ENCODE peak calls at places on chromosomes 7 and 10, in seven cellular contexts. N is GM06990; I is GM23338; F is CD8-positive, alpha-beta T cell; Z is upper lobe of left lung; C is colonic mucosa; V is hepatocyte. H is an unnamed sample.

GRCh38 chr10:75685187-75685586 is 253.8 kb downstream of the LRMDA start:
- DNase-seq in N (no peak), I (peak; percentile 15), F (no peak), Z (no peak), C (no peak), V (no peak), H (no peak)

GRCh38 chr7:110790992-110791391 is 299.9 kb upstream of the LRRN3 start:
- DNase-seq in N (no peak), I (no peak), F (no peak), Z (no peak), C (no peak), V (no peak), H (no peak)

GRCh38 chr7:120931243-120931642 is 19.3 kb upstream of the ING3 start:
- DNase-seq in N (no peak), I (no peak), F (no peak), Z (no peak), C (no peak), V (no peak), H (no peak)

GRCh38 chr10:50740351-50740688 is 584 bp downstream of the ASAH2B start:
- DNase-seq in N (no peak), I (no peak), F (peak; percentile 19), Z (no peak), C (no peak), V (peak; percentile 55), H (peak; percentile 19)

GRCh38 chr7:105521027-105521730 is 892 bp downstream of the PUS7 start:
- DNase-seq in N (peak; percentile 76), I (peak; percentile 53), F (peak; percentile 28), Z (peak; percentile 70), C (peak; percentile 64), V (peak; percentile 77), H (peak; percentile 61)

GRCh38 chr7:81285142-81285871 is 366.5 kb upstream of the SEMA3C start:
- DNase-seq in N (no peak), I (no peak), F (no peak), Z (no peak), C (no peak), V (no peak), H (no peak)

GRCh38 chr10:117166420-117167345 is 28.6 kb upstream of the VAX1 start:
- DNase-seq in N (no peak), I (no peak), F (no peak), Z (no peak), C (no peak), V (peak; percentile 32), H (no peak)

GRCh38 chr10:79072041-79072441 is 3.3 kb downstream of the ZMIZ1 start:
- DNase-seq in N (no peak), I (peak; percentile 33), F (no peak), Z (no peak), C (no peak), V (no peak), H (no peak)

GRCh38 chr10:1525354-1526162 is 211.8 kb downstream of the ADARB2 start:
- DNase-seq in N (no peak), I (no peak), F (no peak), Z (no peak), C (no peak), V (no peak), H (no peak)

GRCh38 chr7:100901921-100902332 is 6.2 kb upstream of the ACHE start:
- DNase-seq in N (no peak), I (no peak), F (no peak), Z (no peak), C (peak; percentile 77), V (peak; percentile 70), H (peak; percentile 73)

GRCh38 chr7:116840256-116840655 is 22.1 kb upstream of the CAPZA2 start:
- DNase-seq in N (no peak), I (no peak), F (no peak), Z (no peak), C (no peak), V (no peak), H (no peak)

GRCh38 chr10:103493911-103494877 is 689 bp downstream of the NEURL1 start:
- DNase-seq in N (peak; percentile 47), I (peak; percentile 64), F (peak; percentile 24), Z (no peak), C (no peak), V (peak; percentile 41), H (no peak)

GRCh38 chr7:155824195-155824915 is 12.1 kb upstream of the SHH start:
- DNase-seq in N (no peak), I (no peak), F (no peak), Z (peak; percentile 62), C (peak; percentile 88), V (no peak), H (peak; percentile 87)

GRCh38 chr10:62589689-62590088 is 214.8 kb upstream of the ADO start:
- DNase-seq in N (no peak), I (no peak), F (no peak), Z (no peak), C (no peak), V (peak; percentile 32), H (no peak)

GRCh38 chr7:29500719-29501118 is 62.9 kb upstream of the PRR15 start:
- DNase-seq in N (no peak), I (no peak), F (no peak), Z (no peak), C (no peak), V (no peak), H (no peak)

GRCh38 chr10:101766753-101767599 is 8.9 kb downstream of the FGF8 start:
- DNase-seq in N (no peak), I (no peak), F (no peak), Z (peak; percentile 34), C (no peak), V (no peak), H (no peak)

GRCh38 chr10:100618091-100618615 is 82.4 kb downstream of the HIF1AN start:
- DNase-seq in N (no peak), I (no peak), F (no peak), Z (no peak), C (no peak), V (no peak), H (no peak)

GRCh38 chr10:100615911-100616310 is 80.2 kb downstream of the HIF1AN start:
- DNase-seq in N (no peak), I (no peak), F (no peak), Z (no peak), C (no peak), V (no peak), H (no peak)

GRCh38 chr10:100618856-100619255 is 83.1 kb downstream of the HIF1AN start:
- DNase-seq in N (no peak), I (no peak), F (no peak), Z (no peak), C (no peak), V (no peak), H (no peak)

GRCh38 chr10:100612601-100613595 is 77.2 kb downstream of the HIF1AN start:
- DNase-seq in N (no peak), I (no peak), F (no peak), Z (no peak), C (no peak), V (no peak), H (no peak)

DNA sequence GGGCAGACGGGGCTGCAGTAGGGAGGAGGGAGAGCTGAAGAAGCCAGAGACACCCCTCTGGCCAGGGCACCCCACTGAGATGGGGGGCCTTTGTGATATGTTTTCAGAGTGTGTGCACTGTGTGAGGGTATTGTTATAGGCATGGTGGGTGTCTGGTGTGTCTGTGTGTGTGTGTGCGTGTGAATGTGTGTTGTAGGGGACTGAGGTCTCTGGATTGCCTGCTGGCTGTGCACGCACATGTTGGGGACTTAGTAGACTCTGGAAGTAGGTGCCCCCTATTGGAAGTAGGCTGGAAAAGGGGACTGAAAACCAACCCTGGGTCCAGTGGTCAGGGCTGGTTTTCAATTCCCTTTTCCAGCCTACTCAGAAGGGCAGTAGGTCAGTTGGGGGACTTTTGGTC is 78.7 kb downstream of the HIF1AN start:
- DNase-seq in N (no peak), I (peak; percentile 41), F (no peak), Z (no peak), C (no peak), V (no peak), H (no peak)
- TF ChIP-seq CTCF in N (no peak), I (no peak), F (no peak), Z (no peak), C (no peak), V (no peak), H (no peak)

GRCh38 chr7:74478671-74479065 is 25.0 kb downstream of the GTF2IRD1 start:
- DNase-seq in N (no peak), I (no peak), F (no peak), Z (no peak), C (no peak), V (no peak), H (no peak)

GRCh38 chr7:74479961-74480829 is 26.5 kb downstream of the GTF2IRD1 start:
- DNase-seq in N (no peak), I (peak; percentile 89), F (no peak), Z (peak; percentile 89), C (peak; percentile 74), V (peak; percentile 84), H (peak; percentile 79)

GRCh38 chr7:74477188-74477587 is 23.5 kb downstream of the GTF2IRD1 start:
- DNase-seq in N (no peak), I (no peak), F (no peak), Z (peak; percentile 74), C (no peak), V (no peak), H (no peak)

GRCh38 chr7:74480861-74481417 is 27.2 kb downstream of the GTF2IRD1 start:
- DNase-seq in N (no peak), I (no peak), F (no peak), Z (peak; percentile 83), C (peak; percentile 68), V (peak; percentile 56), H (peak; percentile 64)

GRCh38 chr7:74479066-74479781 is 25.5 kb downstream of the GTF2IRD1 start:
- DNase-seq in N (no peak), I (no peak), F (no peak), Z (peak; percentile 80), C (peak; percentile 84), V (no peak), H (peak; percentile 60)
- H3K4me3 ChIP-seq in N (no peak overlapping the region), I (no peak overlapping the region), F (no peak overlapping the region), Z (no peak overlapping the region), C (no peak overlapping the region), V (no peak overlapping the region), H (no peak overlapping the region)

DNA sequence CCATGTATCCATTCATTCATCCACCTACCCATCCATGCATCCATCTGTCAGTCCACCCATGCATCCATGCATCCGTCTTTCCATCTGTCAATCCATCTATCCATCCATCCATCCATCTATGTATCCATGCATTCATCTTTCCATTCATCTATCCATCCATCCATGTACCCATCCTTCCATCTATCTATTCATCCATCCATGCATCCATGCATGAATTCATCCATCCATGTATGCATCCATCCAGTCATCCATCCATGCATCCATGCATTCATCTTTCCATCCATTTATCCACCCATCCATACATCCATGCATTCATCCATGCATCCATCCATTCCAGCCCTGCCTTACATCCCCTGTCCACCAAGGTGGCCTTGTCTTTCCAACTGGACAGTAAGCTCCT is 45.7 kb downstream of the SORCS3 start:
- DNase-seq in N (no peak), I (no peak), F (no peak), Z (no peak), C (no peak), V (no peak), H (no peak)
- H3K27me3 ChIP-seq in N (no peaks in the 10 kb centered on the region), I (no peaks in the 10 kb centered on the region), F (no peaks in the 10 kb centered on the region), Z (no peaks in the 10 kb centered on the region), C (no peaks in the 10 kb centered on the region), V (peaks cover 27% of the 10 kb centered on the region), H (no peaks in the 10 kb centered on the region)

DNA sequence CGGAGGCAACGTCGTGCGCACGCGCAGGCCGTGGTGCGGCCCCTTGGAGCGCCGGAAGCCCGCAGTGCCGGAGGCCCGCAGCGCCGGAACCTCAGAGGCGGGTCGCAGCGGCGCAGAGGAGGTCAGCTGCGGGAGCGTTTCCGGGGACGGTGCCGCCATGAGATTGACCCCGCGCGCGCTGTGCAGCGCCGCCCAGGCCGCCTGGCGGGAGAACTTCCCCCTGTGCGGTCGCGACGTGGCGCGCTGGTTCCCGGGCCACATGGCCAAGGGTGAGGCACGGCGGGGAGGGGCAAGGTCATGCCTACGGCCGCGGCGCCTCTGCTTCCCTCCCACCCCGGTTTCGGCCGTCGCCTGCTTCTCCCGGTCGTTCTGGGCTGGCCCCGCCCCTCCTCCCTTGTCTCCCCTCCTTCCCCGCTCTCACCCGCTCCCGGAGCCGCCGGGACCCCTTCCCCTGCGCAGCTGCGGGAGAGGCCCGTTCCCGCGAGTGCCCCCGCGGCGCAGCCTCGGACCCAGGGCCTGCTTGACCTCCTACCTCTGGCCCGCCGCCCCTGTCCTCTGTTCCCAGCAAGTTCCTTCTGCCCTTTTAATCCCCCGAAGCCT is at the start of gene MTG1:
- DNase-seq in N (peak; percentile 97), I (peak; percentile 97), F (peak; percentile 93), Z (peak; percentile 94), C (peak; percentile 95), V (peak; percentile 99), H (peak; percentile 97)
- TF ChIP-seq CTCF in N (peak; percentile 13), I (no peak), F (no peak), Z (peak; percentile 59), C (no peak), V (no peak), H (peak; percentile 60)